ENCODE peak calls at places on chromosomes 13 and 19, in six cellular contexts. Y is tibial artery; Z is CD8-positive, alpha-beta memory T cell; F is B cell; D is DMS79; B is activated CD8-positive, alpha-beta memory T cell treated with anti-CD3 and anti-CD28 coated beads for 4 hours. M is an unnamed sample.

GRCh38 chr13:51895906-51896888 is 34.4 kb downstream of the CCDC70 start:
- DNase-seq in Y (no peak), Z (no peak), F (peak), D (no peak), B (no peak), M (peak)

GRCh38 chr19:19115954-19116353 is 22.3 kb downstream of the TMEM161A start:
- DNase-seq in Y (no peak), Z (peak), F (peak), D (no peak), B (no peak), M (no peak)

GRCh38 chr19:51366999-51367564 is 894 bp upstream of the ETFB start:
- DNase-seq in Y (no peak), Z (peak), F (peak), D (no peak), B (no peak), M (no peak)

GRCh38 chr13:74675185-74675584 is 541.0 kb upstream of the KLF12 start:
- DNase-seq in Y (no peak), Z (no peak), F (no peak), D (no peak), B (no peak), M (no peak)

GRCh38 chr19:15666883-15667282 is 6.0 kb upstream of the CYP4F12 start:
- DNase-seq in Y (no peak), Z (no peak), F (no peak), D (no peak), B (no peak), M (no peak)

GRCh38 chr13:53417601-53418000 is 389.0 kb downstream of the OLFM4 start:
- DNase-seq in Y (no peak), Z (no peak), F (no peak), D (no peak), B (no peak), M (no peak)

GRCh38 chr19:47445937-47446402 is 25.7 kb downstream of the SLC8A2 start:
- DNase-seq in Y (no peak), Z (peak), F (peak), D (peak), B (peak), M (peak)

GRCh38 chr13:51373451-51373850 is 34.0 kb downstream of the SERPINE3 start:
- DNase-seq in Y (no peak), Z (no peak), F (no peak), D (no peak), B (no peak), M (no peak)

GRCh38 chr19:16180611-16181010 is 4.6 kb upstream of the FAM32A start:
- DNase-seq in Y (no peak), Z (no peak), F (no peak), D (no peak), B (no peak), M (no peak)

M was measured in COR-L47.